ENCODE peak calls at places on chromosome 12, in six cellular contexts. T, Y, E, C, W and J are unnamed samples.

GRCh38 chr12:64104376-64104775 is 117.7 kb downstream of the KICS2 start:
- DNase-seq in T (peak), W (no peak), Y (no peak), C (no peak), E (no peak), J (peak)

GRCh38 chr12:57852195-57852594 is 5.7 kb upstream of the CTDSP2 start:
- DNase-seq in E (no peak), T (no peak), Y (no peak), C (no peak), W (no peak), J (no peak)

GRCh38 chr12:27013606-27014084 is 539 bp downstream of the TM7SF3 start:
- DNase-seq in W (no peak), C (peak), E (no peak), Y (no peak), T (peak), J (peak)

GRCh38 chr12:105226219-105226618 is 9.8 kb downstream of the APPL2 start:
- DNase-seq in Y (no peak), T (peak), W (no peak), E (peak), C (no peak), J (peak)

GRCh38 chr12:112023759-112024396 is 10.7 kb downstream of the ERP29 start:
- DNase-seq in W (no peak), E (no peak), C (no peak), T (no peak), Y (no peak), J (no peak)

GRCh38 chr12:117760990-117761389 is 207.8 kb downstream of the KSR2 start:
- DNase-seq in W (no peak), C (no peak), Y (no peak), E (no peak), T (no peak), J (no peak)

GRCh38 chr12:96434107-96434506 is 33.9 kb upstream of the CDK17 start:
- DNase-seq in C (no peak), E (no peak), W (no peak), Y (no peak), T (peak), J (peak)

GRCh38 chr12:132286912-132287311 is 42.5 kb downstream of the GALNT9 start:
- DNase-seq in W (no peak), Y (no peak), T (peak), E (no peak), C (no peak), J (peak)

GRCh38 chr12:14264777-14265176 is 100.7 kb upstream of the ATF7IP start:
- DNase-seq in W (no peak), C (no peak), Y (no peak), E (no peak), T (no peak), J (no peak)

GRCh38 chr12:19893514-19893913 is 454.2 kb downstream of the AEBP2 start:
- DNase-seq in E (no peak), W (no peak), C (no peak), Y (no peak), T (peak), J (peak)

GRCh38 chr12:112961074-112961473 is 17.2 kb upstream of the OAS2 start:
- DNase-seq in W (no peak), Y (no peak), E (no peak), T (no peak), C (no peak), J (no peak)

GRCh38 chr12:105084251-105085250 is at the start of gene ALDH1L2:
- DNase-seq in C (peak), E (peak), Y (peak), W (peak), T (peak), J (peak)

GRCh38 chr12:12265571-12266388 is 1.1 kb downstream of the LRP6 start:
- DNase-seq in T (peak), W (no peak), E (no peak), C (peak), Y (no peak), J (peak)

GRCh38 chr12:57229041-57229633 is 374 bp upstream of the SHMT2 start:
- DNase-seq in W (no peak), C (no peak), Y (no peak), E (no peak), T (no peak), J (peak)

GRCh38 chr12:65313704-65314317 is 35.3 kb downstream of the MSRB3 start:
- DNase-seq in T (no peak), C (no peak), W (no peak), E (no peak), Y (no peak), J (peak)
- TF ChIP-seq CTCF in T (no peak), C (peak), W (peak), E (peak), Y (peak), J (peak)

GRCh38 chr12:122868471-122869177 is 27.3 kb downstream of the VPS37B start:
- DNase-seq in W (no peak), E (no peak), T (no peak), C (no peak), Y (peak), J (no peak)

GRCh38 chr12:122869207-122869973 is 26.5 kb downstream of the VPS37B start:
- DNase-seq in W (no peak), C (no peak), T (no peak), Y (no peak), E (no peak), J (no peak)

GRCh38 chr12:122866379-122866778 is 29.5 kb downstream of the VPS37B start:
- DNase-seq in Y (peak), E (no peak), T (no peak), C (no peak), W (no peak), J (no peak)

GRCh38 chr12:122866950-122867607 is 28.8 kb downstream of the VPS37B start:
- DNase-seq in C (no peak), T (no peak), E (no peak), Y (peak), W (no peak), J (no peak)

GRCh38 chr12:122867701-122868461 is 28.0 kb downstream of the VPS37B start:
- DNase-seq in Y (peak), T (no peak), E (no peak), W (no peak), C (no peak), J (no peak)
- TF ChIP-seq CTCF in Y (no peak), T (no peak), E (no peak), W (peak), C (peak), J (no peak)

GRCh38 chr12:203462-204260 is 10.3 kb downstream of the SLC6A12 start:
- DNase-seq in T (no peak), Y (no peak), C (peak), W (peak), E (no peak), J (no peak)
- TF ChIP-seq CTCF in T (no peak), Y (no peak), C (peak), W (peak), E (no peak), J (no peak)

GRCh38 chr12:3034067-3034750 is 43.0 kb upstream of the TSPAN9 start:
- DNase-seq in Y (peak), E (peak), C (peak), W (peak), T (peak), J (peak)

GRCh38 chr12:3036901-3037600 is 40.1 kb upstream of the TSPAN9 start:
- DNase-seq in E (no peak), Y (no peak), C (no peak), T (no peak), W (no peak), J (no peak)

GRCh38 chr12:3038166-3038565 is 39.0 kb upstream of the TSPAN9 start:
- DNase-seq in C (no peak), T (no peak), E (no peak), Y (no peak), W (no peak), J (no peak)

GRCh38 chr12:3035171-3035570 is 42.0 kb upstream of the TSPAN9 start:
- DNase-seq in E (no peak), Y (no peak), T (peak), W (no peak), C (peak), J (no peak)

DNA sequence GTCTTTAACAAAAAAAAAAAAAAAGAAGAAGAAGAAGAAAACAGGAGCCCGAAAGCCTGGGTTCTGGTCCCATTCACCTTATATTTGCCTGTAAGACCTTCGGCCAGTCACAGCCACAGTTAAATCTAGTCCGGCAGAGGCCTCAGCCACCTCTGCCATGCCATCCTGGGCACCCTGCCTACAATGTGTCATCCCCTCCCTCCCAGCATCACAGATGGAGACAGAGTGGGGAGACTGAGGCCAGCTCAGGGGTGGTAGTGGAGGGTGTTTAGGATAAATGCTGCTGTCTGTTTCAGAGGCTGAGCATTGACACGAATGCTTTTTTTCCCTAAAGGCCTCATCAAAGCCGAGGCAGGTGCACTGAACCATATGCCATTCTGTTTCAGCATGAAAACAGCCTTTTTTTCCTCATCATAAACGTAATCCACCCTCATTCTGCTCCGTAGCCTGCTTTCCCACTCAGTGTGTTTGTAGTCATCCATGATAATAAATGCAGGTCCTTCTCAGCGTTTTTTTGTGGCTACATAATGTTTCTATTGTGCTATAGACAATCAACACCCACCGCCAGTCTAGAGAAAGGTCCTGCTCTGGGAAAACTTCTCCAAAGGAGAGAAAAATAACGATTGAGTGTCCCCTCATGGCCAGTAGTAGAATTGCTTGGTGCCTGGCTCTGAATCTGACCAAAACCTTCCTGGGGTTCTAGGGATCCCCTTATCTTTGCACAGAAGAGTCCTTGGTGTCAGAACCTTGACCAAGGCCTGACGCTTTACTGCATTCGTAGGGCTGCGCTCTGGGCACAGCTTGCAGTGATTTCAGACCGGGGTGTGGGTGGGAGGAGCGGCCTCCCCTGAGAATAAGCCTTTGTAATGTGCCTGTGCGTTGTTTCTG is 41.1 kb upstream of the TSPAN9 start:
- DNase-seq in E (no peak), C (peak), W (no peak), Y (no peak), T (no peak), J (peak)
- TF ChIP-seq CTCF in E (peak), C (peak), W (peak), Y (peak), T (peak), J (peak)

GRCh38 chr12:94616217-94616729 is 34.1 kb downstream of the TMCC3 start:
- DNase-seq in Y (peak), T (peak), E (no peak), C (peak), W (no peak), J (no peak)
- TF ChIP-seq CTCF in Y (no peak), T (no peak), E (no peak), C (no peak), W (no peak), J (no peak)

DNA sequence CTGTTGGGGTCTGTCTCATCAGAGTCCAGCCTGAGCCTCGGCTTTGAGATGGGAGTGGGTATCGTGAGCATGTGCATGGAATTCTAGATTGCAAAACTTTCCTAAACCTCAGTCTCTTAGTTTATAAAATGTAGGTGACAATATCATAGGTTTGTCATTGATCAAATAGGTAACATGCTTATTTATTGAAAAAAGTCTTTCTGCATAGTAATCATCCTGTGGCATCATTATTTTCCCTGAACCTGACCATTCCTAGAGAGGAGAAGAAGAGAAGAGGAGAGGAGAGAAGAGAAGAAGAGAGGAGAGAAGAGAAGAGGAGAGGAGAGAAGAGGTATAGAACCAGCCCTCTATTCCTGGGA is 4.1 kb downstream of the SMIM41 start:
- DNase-seq in C (no peak), T (no peak), W (no peak), Y (no peak), E (no peak), J (no peak)
- TF ChIP-seq CTCF in C (no peak), T (no peak), W (no peak), Y (no peak), E (no peak), J (no peak)

GRCh38 chr12:123436017-123436964 is at the start of gene RILPL2:
- DNase-seq in C (peak), E (peak), Y (peak), T (peak), W (peak), J (peak)
- TF ChIP-seq CTCF in C (no peak), E (no peak), Y (no peak), T (no peak), W (no peak), J (no peak)